ENCODE peak calls at places on chromosome 7, in four cellular contexts. V is PC-3, I is cardiac muscle cell, S is IMR-90. C is an unnamed sample.

GRCh38 chr7:158295966-158296797 is 291.4 kb downstream of the PTPRN2 start:
- DNase-seq in V (no peak), I (no peak), S (no peak), C (no peak)

GRCh38 chr7:148987751-148988512 is 40.4 kb downstream of the PDIA4 start:
- DNase-seq in V (peak), I (no peak), S (peak), C (no peak)

GRCh38 chr7:150357277-150357676 is 11.3 kb upstream of the REPIN1 start:
- DNase-seq in V (no peak), I (no peak), S (no peak), C (no peak)

GRCh38 chr7:32154797-32155196 is 84.6 kb upstream of the PDE1C start:
- DNase-seq in V (no peak), I (peak), S (peak), C (peak)

GRCh38 chr7:124085168-124085567 is 52.3 kb upstream of the TMEM229A start:
- DNase-seq in V (peak), I (peak), S (no peak), C (peak)

GRCh38 chr7:92343719-92344118 is 97.9 kb downstream of the ANKIB1 start:
- DNase-seq in V (no peak), I (peak), S (peak), C (no peak)

GRCh38 chr7:55050286-55050685 is 31.5 kb downstream of the EGFR start:
- DNase-seq in V (no peak), I (no peak), S (no peak), C (no peak)

GRCh38 chr7:42493436-42494198 is 256.6 kb upstream of the GLI3 start:
- DNase-seq in V (peak), I (peak), S (peak), C (no peak)

GRCh38 chr7:27162548-27162848 is 2.8 kb downstream of the HOXA9 start:
- DNase-seq in V (peak), I (no peak), S (no peak), C (no peak)

GRCh38 chr7:45593877-45594276 is 19.7 kb downstream of the ADCY1 start:
- DNase-seq in V (no peak), I (no peak), S (no peak), C (no peak)

GRCh38 chr7:101698964-101699363 is 69.9 kb upstream of the MYL10 start:
- DNase-seq in V (no peak), I (no peak), S (no peak), C (no peak)

GRCh38 chr7:132187869-132188789 is 388.1 kb downstream of the PLXNA4 start:
- DNase-seq in V (no peak), I (no peak), S (no peak), C (no peak)

DNA sequence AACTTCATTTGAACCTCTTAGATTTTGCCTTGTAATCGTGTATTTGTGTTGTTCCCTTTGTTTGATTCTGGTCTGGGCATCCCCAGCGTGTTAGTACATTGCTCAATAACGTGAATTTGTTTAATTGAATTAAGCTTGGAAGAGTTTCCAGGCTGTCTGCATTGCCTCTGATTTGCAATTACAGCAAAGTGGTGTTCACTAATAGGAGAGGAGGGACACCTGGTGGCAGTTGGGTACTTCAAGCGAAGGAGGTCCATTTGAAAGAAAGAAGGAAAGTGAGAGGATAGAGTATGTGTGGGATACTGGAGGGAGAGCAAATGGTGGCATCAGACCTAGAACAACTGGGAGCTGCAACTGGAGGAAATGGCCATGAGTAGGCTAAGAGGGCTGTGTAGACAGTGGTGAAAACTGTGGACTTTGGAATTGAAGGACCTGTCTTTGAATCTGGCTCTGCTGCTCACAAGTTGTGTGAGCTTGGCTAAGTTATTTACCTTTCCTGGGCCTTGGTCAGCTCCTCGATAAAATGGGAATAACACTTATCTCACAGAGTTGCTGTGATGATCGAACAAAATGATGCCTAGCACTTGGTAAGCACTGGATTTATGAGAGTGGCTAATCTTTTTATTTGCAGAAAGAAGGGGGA is 15.2 kb downstream of the LSMEM1 start:
- DNase-seq in V (peak), I (peak), S (peak), C (peak)
- TF ChIP-seq CTCF in V (peak), I (peak), S (peak), C (peak)

GRCh38 chr7:85185355-85186082 is 1.3 kb downstream of the SEMA3D start:
- DNase-seq in V (peak), I (peak), S (peak), C (peak)
- TF ChIP-seq CTCF in V (peak), I (peak), S (peak), C (no peak)

GRCh38 chr7:23547662-23548061 is 15.9 kb upstream of the TRA2A start:
- DNase-seq in V (no peak), I (no peak), S (no peak), C (no peak)

GRCh38 chr7:23544913-23545354 is 13.2 kb upstream of the TRA2A start:
- DNase-seq in V (peak), I (peak), S (peak), C (peak)

GRCh38 chr7:23542752-23543151 is 11.0 kb upstream of the TRA2A start:
- DNase-seq in V (no peak), I (no peak), S (no peak), C (no peak)

GRCh38 chr7:23545493-23545892 is 13.7 kb upstream of the TRA2A start:
- DNase-seq in V (no peak), I (no peak), S (no peak), C (no peak)

GRCh38 chr7:23546897-23547572 is 15.3 kb upstream of the TRA2A start:
- DNase-seq in V (peak), I (peak), S (peak), C (peak)
- TF ChIP-seq CTCF in V (peak), I (peak), S (peak), C (peak)

DNA sequence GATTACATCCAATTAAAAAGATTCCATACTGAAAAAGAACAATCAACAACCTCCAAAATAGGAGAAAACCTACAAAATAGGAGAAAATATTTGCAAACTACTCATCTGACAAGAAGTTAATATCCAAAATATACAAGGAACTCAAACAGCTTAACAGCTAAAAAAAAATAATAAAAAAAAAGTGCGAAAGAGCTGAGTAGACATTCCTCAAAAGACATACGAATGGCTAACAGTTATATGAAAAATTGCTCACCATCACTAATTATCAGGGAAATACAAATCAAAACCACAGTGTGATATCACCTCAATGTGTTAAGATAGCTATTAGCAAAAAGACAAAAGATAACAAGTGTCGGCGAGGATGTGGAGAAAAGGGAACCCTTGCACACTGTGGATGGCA is 450.3 kb downstream of the PHTF2 start:
- DNase-seq in V (no peak), I (no peak), S (no peak), C (no peak)
- TF ChIP-seq CTCF in V (no peak), I (no peak), S (no peak), C (no peak)

GRCh38 chr7:24283900-24284698 is at the start of gene NPY:
- DNase-seq in V (no peak), I (no peak), S (no peak), C (no peak)
- TF ChIP-seq CTCF in V (no peak), I (no peak), S (no peak), C (no peak)

C was measured in Calu3.